ENCODE peak calls at places on chromosomes 4 and X, in seven cellular contexts. E, V, W, H, L, O and A are unnamed samples.

GRCh38 chr4:186946682-186947294 is 223.1 kb upstream of the FAT1 start:
- DNase-seq in W (peak), E (peak), L (peak), H (peak), O (no peak), V (peak), A (no peak)

GRCh38 chr4:143207555-143207954 is 22.8 kb downstream of the USP38 start:
- DNase-seq in H (no peak), L (peak), O (no peak), W (peak), E (no peak), V (no peak), A (no peak)

GRCh38 chrX:13598877-13599276 is 29.5 kb downstream of the EGFL6 start:
- DNase-seq in L (peak), V (no peak), W (peak), O (no peak), E (no peak), H (no peak), A (no peak)

GRCh38 chr4:150004481-150004880 is 73.8 kb upstream of the DCLK2 start:
- DNase-seq in V (peak), E (no peak), H (no peak), L (no peak), W (peak), O (no peak), A (no peak)

GRCh38 chrX:154298312-154298711 is 2.7 kb downstream of the TKTL1 start:
- DNase-seq in E (no peak), O (no peak), H (peak), V (no peak), W (no peak), L (no peak), A (no peak)

GRCh38 chr4:37389369-37389765 is 144.8 kb downstream of the NWD2 start:
- DNase-seq in O (no peak), E (no peak), W (no peak), V (no peak), H (no peak), L (no peak), A (no peak)

GRCh38 chr4:161926033-161926828 is 237.6 kb downstream of the FSTL5 start:
- DNase-seq in E (no peak), H (no peak), O (no peak), V (no peak), L (no peak), W (no peak), A (no peak)

GRCh38 chrX:66915893-66916292 is 277.0 kb upstream of the EDA2R start:
- DNase-seq in H (no peak), W (no peak), V (no peak), L (no peak), O (no peak), E (no peak), A (no peak)

GRCh38 chrX:139929876-139930275 is 3.0 kb downstream of the ATP11C start:
- DNase-seq in L (no peak), W (no peak), E (no peak), V (no peak), O (no peak), H (no peak), A (no peak)

GRCh38 chr4:86218721-86219481 is 141.0 kb downstream of the MAPK10 start:
- DNase-seq in V (no peak), O (no peak), L (peak), W (peak), E (no peak), H (peak), A (no peak)

GRCh38 chrX:39627257-39627656 is 470.5 kb downstream of the BCOR start:
- DNase-seq in H (peak), O (no peak), V (no peak), E (no peak), L (peak), W (no peak), A (no peak)

GRCh38 chr4:115433501-115433900 is 320.1 kb upstream of the NDST4 start:
- DNase-seq in L (no peak), O (no peak), V (peak), E (no peak), H (no peak), W (no peak), A (no peak)

GRCh38 chr4:725368-726234 is 20.0 kb downstream of the PCGF3 start:
- DNase-seq in H (no peak), V (no peak), O (no peak), E (no peak), L (no peak), W (no peak), A (peak)

GRCh38 chrX:133151320-133151719 is 54.4 kb upstream of the USP26 start:
- DNase-seq in L (no peak), V (no peak), O (no peak), H (no peak), W (peak), E (peak), A (no peak)

GRCh38 chrX:20441123-20441522 is 174.4 kb upstream of the RPS6KA3 start:
- DNase-seq in O (no peak), E (no peak), V (no peak), H (no peak), L (no peak), W (no peak), A (no peak)

GRCh38 chrX:101164766-101165590 is 54.6 kb upstream of the DRP2 start:
- DNase-seq in O (no peak), L (no peak), W (peak), E (no peak), V (no peak), H (no peak), A (no peak)

GRCh38 chr4:108355523-108356208 is 186.9 kb upstream of the LEF1 start:
- DNase-seq in V (no peak), E (no peak), L (peak), W (no peak), O (no peak), H (no peak), A (no peak)

GRCh38 chr4:37648084-37648817 is 37.9 kb downstream of the RELL1 start:
- DNase-seq in W (peak), E (peak), O (no peak), V (peak), H (no peak), L (no peak), A (no peak)

GRCh38 chr4:76659103-76659490 is 224.1 kb downstream of the SHROOM3 start:
- DNase-seq in O (no peak), H (no peak), L (no peak), E (no peak), W (no peak), V (peak), A (no peak)

GRCh38 chr4:177381762-177382310 is 60.4 kb downstream of the AGA start:
- DNase-seq in W (no peak), L (no peak), O (no peak), H (no peak), E (no peak), V (no peak), A (peak)

GRCh38 chrX:146615807-146616206 is 193.8 kb upstream of the CXorf51B start:
- DNase-seq in E (no peak), O (no peak), L (no peak), H (no peak), V (no peak), W (no peak), A (no peak)

GRCh38 chr4:149795256-149795655 is 20.4 kb downstream of the IQCM start:
- DNase-seq in E (no peak), W (no peak), H (no peak), V (no peak), O (no peak), L (no peak), A (no peak)

GRCh38 chr4:123652501-123652900 is 255.9 kb downstream of the SPRY1 start:
- DNase-seq in L (no peak), E (no peak), O (no peak), W (peak), H (no peak), V (no peak), A (no peak)

GRCh38 chr4:85500110-85500867 is 25.3 kb downstream of the ARHGAP24 start:
- DNase-seq in W (peak), V (no peak), L (no peak), E (no peak), O (no peak), H (no peak), A (no peak)

GRCh38 chr4:39083164-39083563 is 21.1 kb downstream of the KLHL5 start:
- DNase-seq in V (peak), H (no peak), E (no peak), W (no peak), O (no peak), L (no peak), A (no peak)

GRCh38 chr4:172055046-172055445 is 241.8 kb downstream of the GALNTL6 start:
- DNase-seq in E (no peak), L (no peak), W (no peak), V (no peak), O (no peak), H (no peak), A (no peak)

GRCh38 chr4:20418865-20419451 is 167.3 kb downstream of the SLIT2 start:
- DNase-seq in O (no peak), L (peak), E (no peak), W (peak), V (peak), H (peak), A (no peak)

GRCh38 chrX:153824348-153824747 is 6.0 kb downstream of the PDZD4 start:
- DNase-seq in W (no peak), L (peak), V (no peak), E (no peak), H (no peak), O (no peak), A (no peak)

GRCh38 chr4:6734165-6734786 is 18.3 kb downstream of the BLOC1S4 start:
- DNase-seq in H (no peak), O (no peak), E (no peak), L (peak), V (no peak), W (no peak), A (no peak)

GRCh38 chrX:138710311-138710791 is 1.2 kb downstream of the FGF13 start:
- DNase-seq in H (no peak), O (no peak), L (no peak), W (no peak), E (no peak), V (no peak), A (peak)

GRCh38 chr4:138409670-138410069 is 167.5 kb upstream of the SLC7A11 start:
- DNase-seq in E (no peak), O (no peak), H (no peak), V (no peak), W (no peak), L (no peak), A (no peak)

GRCh38 chrX:51614353-51614752 is 4.4 kb downstream of the CENPVL3 start:
- DNase-seq in H (no peak), E (no peak), V (peak), W (peak), O (no peak), L (peak), A (no peak)

GRCh38 chrX:49053223-49054072 is 5.4 kb upstream of the CCDC120 start:
- DNase-seq in W (no peak), H (peak), V (no peak), E (peak), O (peak), L (peak), A (peak)

GRCh38 chr4:133524369-133524768 is 375.3 kb downstream of the PCDH10 start:
- DNase-seq in H (no peak), L (no peak), W (no peak), O (no peak), V (no peak), E (no peak), A (no peak)

GRCh38 chr4:3314706-3315260 is 22.0 kb downstream of the RGS12 start:
- DNase-seq in E (no peak), V (no peak), L (no peak), W (no peak), H (no peak), O (no peak), A (no peak)

GRCh38 chr4:27066591-27066990 is 205.9 kb downstream of the STIM2 start:
- DNase-seq in L (no peak), E (no peak), W (no peak), V (no peak), O (no peak), H (no peak), A (peak)